ENCODE peak calls at places on chromosomes 1 and 21, in eight cellular contexts. R is heart left ventricle, X is kidney epithelial cell, N is upper lobe of right lung, Y is B cell, O is AG04450, D is Calu3, S is left lung. F is an unnamed sample.

GRCh38 chr1:234655328-234656069 is 45.5 kb upstream of the IRF2BP2 start:
- DNase-seq in O (no peak), S (no peak), Y (no peak), X (no peak), D (no peak), R (no peak), N (no peak), F (no peak)

GRCh38 chr1:79040424-79041089 is 34.0 kb upstream of the ADGRL4 start:
- DNase-seq in N (no peak), X (no peak), O (no peak), D (no peak), Y (no peak), R (no peak), S (no peak), F (no peak)

GRCh38 chr21:34202553-34203332 is 129.4 kb downstream of the MRPS6 start:
- DNase-seq in S (no peak), O (no peak), R (peak), Y (no peak), D (no peak), X (no peak), N (peak), F (no peak)

GRCh38 chr1:39317910-39318633 is 113.6 kb downstream of the MACF1 start:
- DNase-seq in X (no peak), O (no peak), Y (no peak), R (no peak), D (no peak), S (no peak), N (no peak), F (no peak)

GRCh38 chr1:63512584-63512983 is 10.4 kb downstream of the ITGB3BP start:
- DNase-seq in R (no peak), Y (no peak), O (no peak), D (no peak), X (no peak), S (no peak), N (no peak), F (no peak)

GRCh38 chr1:58249729-58250586 is 296.6 kb downstream of the OMA1 start:
- DNase-seq in D (no peak), R (peak), Y (no peak), N (no peak), X (no peak), S (no peak), O (no peak), F (no peak)

GRCh38 chr1:158290571-158290935 is 830 bp downstream of the CD1C start:
- DNase-seq in R (no peak), S (no peak), Y (no peak), X (no peak), O (no peak), D (no peak), N (no peak), F (no peak)

GRCh38 chr1:86154581-86155060 is 2.0 kb downstream of the COL24A1 start:
- DNase-seq in S (no peak), O (no peak), X (no peak), D (no peak), R (peak), N (no peak), Y (no peak), F (no peak)

GRCh38 chr1:36306210-36306901 is at the start of gene SH3D21:
- DNase-seq in R (peak), S (peak), D (peak), X (no peak), Y (no peak), O (no peak), N (peak), F (peak)

GRCh38 chr1:164607351-164607750 is 48.4 kb downstream of the PBX1 start:
- DNase-seq in N (no peak), X (no peak), Y (no peak), R (no peak), D (no peak), S (no peak), O (no peak), F (no peak)

GRCh38 chr1:51423098-51423821 is 92.9 kb upstream of the TTC39A start:
- DNase-seq in Y (no peak), X (no peak), O (no peak), S (no peak), R (peak), D (no peak), N (no peak), F (no peak)

GRCh38 chr1:26391450-26391849 is 18.9 kb upstream of the ZNF683 start:
- DNase-seq in O (no peak), Y (no peak), X (no peak), D (peak), R (no peak), N (no peak), S (no peak), F (peak)
- TF ChIP-seq CTCF in O (peak), Y (peak), X (peak), D (no peak), R (no peak), N (peak), S (peak), F (peak)

GRCh38 chr1:180501865-180502360 is 464 bp downstream of the ACBD6 start:
- DNase-seq in S (no peak), N (no peak), R (no peak), X (no peak), D (no peak), Y (no peak), O (no peak), F (no peak)
- TF ChIP-seq CTCF in S (no peak), N (no peak), R (no peak), X (no peak), D (no peak), Y (no peak), O (no peak), F (no peak)

GRCh38 chr1:34985063-34985770 is at the start of gene TMEM35B:
- DNase-seq in O (no peak), S (peak), N (peak), Y (peak), R (peak), X (no peak), D (peak), F (peak)
- TF ChIP-seq CTCF in O (peak), S (no peak), N (no peak), Y (peak), R (no peak), X (no peak), D (no peak), F (no peak)

DNA sequence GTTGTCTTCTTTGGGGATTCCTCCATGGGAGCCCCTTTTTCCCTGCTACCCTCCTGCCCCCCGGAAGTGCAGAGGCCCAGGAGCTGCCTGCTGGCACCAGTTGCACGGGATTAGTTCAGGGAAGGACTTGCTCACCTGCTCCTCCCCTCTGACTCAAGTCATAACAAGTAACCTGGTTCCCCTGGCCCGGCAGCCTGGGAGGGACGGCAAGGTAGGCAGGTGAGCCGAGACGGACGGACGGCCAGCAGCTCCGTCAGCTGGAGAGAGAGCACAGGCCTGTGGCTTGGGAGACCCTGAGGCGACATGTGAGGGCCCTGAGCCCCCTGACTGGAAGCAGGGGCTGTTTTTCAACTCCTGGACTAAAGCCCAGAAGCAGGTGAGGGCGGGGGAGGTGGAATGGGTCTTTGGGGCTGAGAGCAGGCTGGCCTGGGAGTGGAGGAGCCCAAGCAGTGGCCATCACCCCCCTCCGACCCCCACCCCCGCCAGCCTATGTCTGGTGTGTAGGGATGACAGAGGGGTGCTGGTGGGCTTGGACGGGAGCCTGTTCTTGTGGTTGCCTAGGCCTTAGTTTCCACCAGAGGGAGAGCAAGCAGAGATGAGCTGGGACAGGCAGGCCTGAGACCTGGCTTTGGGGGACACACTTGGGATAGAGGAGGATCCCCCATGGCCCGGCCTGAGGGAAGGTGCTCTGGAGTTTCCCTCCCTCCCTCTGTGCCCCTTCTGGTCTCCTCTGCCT is at the start of gene INAVA:
- DNase-seq in S (peak), O (no peak), D (peak), R (no peak), X (no peak), N (peak), Y (no peak), F (no peak)
- TF ChIP-seq CTCF in S (no peak), O (no peak), D (no peak), R (no peak), X (peak), N (no peak), Y (no peak), F (no peak)

DNA sequence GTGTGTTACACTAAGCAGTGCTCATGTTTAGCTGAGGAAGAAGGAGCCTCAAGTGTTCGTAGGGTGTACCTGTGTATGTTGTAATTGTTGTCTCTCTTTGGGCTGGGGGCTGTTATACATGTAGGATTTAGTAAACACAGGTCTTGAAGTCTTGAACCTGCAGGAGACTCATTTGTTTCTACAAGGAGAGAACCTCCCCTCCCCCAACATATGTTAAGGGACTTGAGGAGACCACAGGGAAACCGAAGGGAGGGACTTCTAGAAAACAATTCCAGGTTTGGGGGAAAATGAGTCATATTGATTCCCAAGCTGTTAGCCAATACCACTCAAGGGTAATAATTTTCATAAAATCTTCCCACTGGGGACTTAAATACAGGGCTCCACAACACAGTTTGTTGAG is 25.0 kb upstream of the AGBL4 start:
- DNase-seq in O (no peak), N (no peak), Y (no peak), D (no peak), S (no peak), R (no peak), X (no peak), F (no peak)
- TF ChIP-seq CTCF in O (no peak), N (no peak), Y (no peak), D (no peak), S (no peak), R (no peak), X (no peak), F (no peak)

GRCh38 chr1:218247339-218247738 is 37.8 kb upstream of the RRP15 start:
- DNase-seq in X (no peak), R (no peak), S (no peak), D (no peak), N (no peak), O (no peak), Y (no peak), F (no peak)

GRCh38 chr1:218249757-218250156 is 35.3 kb upstream of the RRP15 start:
- DNase-seq in S (no peak), N (no peak), Y (no peak), X (no peak), R (no peak), D (no peak), O (no peak), F (no peak)

GRCh38 chr1:218254296-218254918 is 30.7 kb upstream of the RRP15 start:
- DNase-seq in O (no peak), R (no peak), X (no peak), D (no peak), S (no peak), Y (no peak), N (no peak), F (no peak)

DNA sequence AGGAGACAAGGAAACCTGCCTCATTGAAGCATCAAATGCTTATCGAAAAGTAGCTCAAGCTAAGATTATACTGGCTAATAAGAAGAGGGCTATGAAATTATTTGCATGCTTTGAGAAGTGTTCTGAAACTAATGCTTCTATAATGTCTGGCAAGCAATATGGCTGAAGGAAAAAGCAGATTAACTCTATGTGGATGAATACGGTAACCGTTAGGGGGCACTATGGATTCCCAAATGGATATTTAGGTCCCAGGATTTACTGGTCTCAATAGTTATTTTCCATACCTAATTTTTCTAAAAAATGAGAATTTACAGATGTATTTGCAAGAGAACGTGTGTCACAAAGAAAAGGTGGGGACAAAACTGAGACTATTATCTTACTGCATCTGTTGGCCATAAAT is 34.6 kb upstream of the RRP15 start:
- DNase-seq in Y (no peak), S (no peak), R (no peak), X (no peak), N (no peak), D (no peak), O (no peak), F (no peak)
- TF ChIP-seq CTCF in Y (no peak), S (no peak), R (no peak), X (no peak), N (no peak), D (no peak), O (no peak), F (no peak)

F was measured in CD8-positive, alpha-beta T cell.